ENCODE peak calls at places on chromosomes 2 and 18, in nine cellular contexts. Y, W, U, N, O, A, T, I and K are unnamed samples.

GRCh38 chr2:128305555-128306080 is 13.1 kb downstream of the HS6ST1 start:
- DNase-seq in Y (no peak), W (no peak), U (no peak), N (no peak), O (peak; percentile 56), A (peak; percentile 40), T (peak; percentile 79), I (no peak), K (peak; percentile 51)

GRCh38 chr2:58731488-58731869 is 490.4 kb upstream of the FANCL start:
- DNase-seq in Y (no peak), W (no peak), U (no peak), N (no peak), O (no peak), A (no peak), T (no peak), I (no peak), K (no peak)

GRCh38 chr2:100580474-100581264 is 17.9 kb downstream of the PDCL3 start:
- DNase-seq in Y (no peak), W (peak; percentile 30), U (no peak), N (no peak), O (peak; percentile 56), A (no peak), T (no peak), I (no peak), K (no peak)

GRCh38 chr2:164657129-164657528 is 35.8 kb upstream of the GRB14 start:
- DNase-seq in Y (no peak), W (no peak), U (peak; percentile 70), N (peak; percentile 52), O (no peak), A (peak; percentile 74), T (no peak), I (no peak), K (no peak)

GRCh38 chr2:134334542-134335353 is 80.9 kb downstream of the MGAT5 start:
- DNase-seq in Y (no peak), W (no peak), U (no peak), N (no peak), O (no peak), A (no peak), T (no peak), I (no peak), K (no peak)

GRCh38 chr2:128324008-128324896 is 5.6 kb upstream of the HS6ST1 start:
- DNase-seq in Y (no peak), W (no peak), U (no peak), N (no peak), O (no peak), A (no peak), T (no peak), I (no peak), K (no peak)

GRCh38 chr18:59664329-59664728 is 32.9 kb downstream of the CCBE1 start:
- DNase-seq in Y (no peak), W (no peak), U (no peak), N (no peak), O (no peak), A (no peak), T (no peak), I (no peak), K (no peak)

GRCh38 chr2:111116843-111117665 is 3.7 kb upstream of the BCL2L11 start:
- DNase-seq in Y (peak; percentile 27), W (peak; percentile 58), U (peak; percentile 73), N (peak; percentile 89), O (no peak), A (peak; percentile 74), T (peak; percentile 59), I (peak; percentile 44), K (peak; percentile 66)

GRCh38 chr2:135913726-135914365 is 37.6 kb upstream of the MCM6 start:
- DNase-seq in Y (no peak), W (peak; percentile 9), U (no peak), N (peak; percentile 60), O (no peak), A (peak; percentile 40), T (peak; percentile 36), I (no peak), K (no peak)

GRCh38 chr18:79859314-79859713 is 61.6 kb downstream of the KCNG2 start:
- DNase-seq in Y (no peak), W (no peak), U (no peak), N (no peak), O (no peak), A (no peak), T (no peak), I (no peak), K (no peak)

GRCh38 chr2:168642873-168643272 is 159.6 kb upstream of the NOSTRIN start:
- DNase-seq in Y (no peak), W (no peak), U (no peak), N (no peak), O (no peak), A (no peak), T (no peak), I (no peak), K (no peak)

GRCh38 chr2:85162746-85163301 is 29.6 kb downstream of the TCF7L1 start:
- DNase-seq in Y (no peak), W (no peak), U (no peak), N (no peak), O (no peak), A (peak; percentile 66), T (no peak), I (no peak), K (no peak)

GRCh38 chr2:170509460-170510193 is 205.5 kb upstream of the SP5 start:
- DNase-seq in Y (no peak), W (no peak), U (no peak), N (no peak), O (no peak), A (no peak), T (no peak), I (no peak), K (peak; percentile 67)

GRCh38 chr2:43776317-43776716 is 2.5 kb downstream of the DYNC2LI1 start:
- DNase-seq in Y (no peak), W (no peak), U (no peak), N (no peak), O (no peak), A (no peak), T (no peak), I (no peak), K (no peak)

GRCh38 chr18:59957957-59958356 is 58.2 kb downstream of the PMAIP1 start:
- DNase-seq in Y (no peak), W (no peak), U (peak; percentile 57), N (peak; percentile 51), O (no peak), A (peak; percentile 85), T (peak; percentile 95), I (peak; percentile 17), K (no peak)

GRCh38 chr18:2979871-2980606 is 32.9 kb downstream of the LPIN2 start:
- DNase-seq in Y (no peak), W (no peak), U (no peak), N (peak; percentile 26), O (no peak), A (no peak), T (no peak), I (no peak), K (no peak)

GRCh38 chr2:170846318-170846717 is 29.6 kb downstream of the GAD1 start:
- DNase-seq in Y (no peak), W (no peak), U (no peak), N (no peak), O (no peak), A (no peak), T (no peak), I (no peak), K (no peak)

GRCh38 chr2:225274751-225275150 is 124.8 kb upstream of the NYAP2 start:
- DNase-seq in Y (no peak), W (no peak), U (peak; percentile 89), N (peak; percentile 91), O (no peak), A (peak; percentile 92), T (peak; percentile 72), I (no peak), K (no peak)

GRCh38 chr18:49285627-49286026 is 174.8 kb downstream of the DYM start:
- DNase-seq in Y (no peak), W (no peak), U (no peak), N (no peak), O (no peak), A (no peak), T (peak; percentile 17), I (no peak), K (no peak)

GRCh38 chr2:38317725-38318124 is 59.3 kb downstream of the ATL2 start:
- DNase-seq in Y (no peak), W (no peak), U (no peak), N (no peak), O (no peak), A (no peak), T (no peak), I (no peak), K (no peak)

GRCh38 chr2:161992526-161992925 is 81.5 kb downstream of the DPP4 start:
- DNase-seq in Y (no peak), W (no peak), U (no peak), N (no peak), O (no peak), A (peak; percentile 37), T (no peak), I (no peak), K (no peak)

GRCh38 chr2:111157798-111158197 is 37.1 kb downstream of the BCL2L11 start:
- DNase-seq in Y (no peak), W (no peak), U (no peak), N (no peak), O (no peak), A (no peak), T (no peak), I (no peak), K (no peak)

GRCh38 chr18:58056159-58056558 is 12.1 kb downstream of the NEDD4L start:
- DNase-seq in Y (no peak), W (no peak), U (no peak), N (no peak), O (no peak), A (no peak), T (no peak), I (no peak), K (no peak)

GRCh38 chr18:37339701-37340215 is 225.8 kb downstream of the CELF4 start:
- DNase-seq in Y (no peak), W (no peak), U (no peak), N (no peak), O (no peak), A (no peak), T (no peak), I (no peak), K (no peak)

GRCh38 chr2:223952280-223952968 is 4.8 kb upstream of the MRPL44 start:
- DNase-seq in Y (no peak), W (no peak), U (no peak), N (no peak), O (no peak), A (no peak), T (no peak), I (no peak), K (no peak)

GRCh38 chr2:199460101-199460671 is 2.4 kb upstream of the SATB2 start:
- DNase-seq in Y (no peak), W (no peak), U (no peak), N (peak; percentile 57), O (no peak), A (peak; percentile 30), T (no peak), I (no peak), K (no peak)

GRCh38 chr2:30362468-30363081 is 84.5 kb upstream of the LCLAT1 start:
- DNase-seq in Y (no peak), W (no peak), U (no peak), N (peak; percentile 5), O (no peak), A (peak; percentile 22), T (no peak), I (no peak), K (no peak)

GRCh38 chr18:44791520-44791919 is 110.8 kb downstream of the SETBP1 start:
- DNase-seq in Y (no peak), W (no peak), U (no peak), N (no peak), O (no peak), A (no peak), T (no peak), I (no peak), K (no peak)

GRCh38 chr2:30127016-30127893 is 19.6 kb upstream of the YPEL5 start:
- DNase-seq in Y (no peak), W (no peak), U (no peak), N (peak; percentile 37), O (no peak), A (peak; percentile 35), T (no peak), I (no peak), K (no peak)

GRCh38 chr2:221203138-221203537 is 369.0 kb downstream of the EPHA4 start:
- DNase-seq in Y (no peak), W (no peak), U (no peak), N (no peak), O (no peak), A (no peak), T (no peak), I (no peak), K (no peak)

GRCh38 chr2:175205523-175205922 is 24.0 kb upstream of the ATP5MC3 start:
- DNase-seq in Y (no peak), W (no peak), U (peak; percentile 18), N (peak; percentile 30), O (no peak), A (peak; percentile 54), T (no peak), I (no peak), K (no peak)